ENCODE peak calls at places on chromosome 10, in seven cellular contexts. One of them, this sample, is unnamed.

GRCh38 chr10:91935886-91936285 is 12.3 kb downstream of the BTAF1 start:
- DNase-seq in WERI-Rb-1: no peak
- DNase-seq in hepatocyte: no peak
- DNase-seq in GM20000: no peak
- DNase-seq in nephron progenitor cell: no peak
- DNase-seq in adrenal gland: no peak
- DNase-seq in progenitor cell of endocrine pancreas: no peak
- DNase-seq in this sample: no peak

GRCh38 chr10:79243211-79244067 is 103.8 kb upstream of the PPIF start:
- DNase-seq in progenitor cell of endocrine pancreas: peak; percentile 61
- DNase-seq in adrenal gland: peak; percentile 83
- DNase-seq in GM20000: peak; percentile 87
- DNase-seq in WERI-Rb-1: peak; percentile 68
- DNase-seq in hepatocyte: peak; percentile 46
- DNase-seq in nephron progenitor cell: peak; percentile 79
- DNase-seq in this sample: peak; percentile 88

GRCh38 chr10:98636921-98637329 is 190.2 kb upstream of the HPS1 start:
- DNase-seq in GM20000: no peak
- DNase-seq in WERI-Rb-1: no peak
- DNase-seq in nephron progenitor cell: no peak
- DNase-seq in adrenal gland: no peak
- DNase-seq in progenitor cell of endocrine pancreas: no peak
- DNase-seq in hepatocyte: no peak
- DNase-seq in this sample: no peak

GRCh38 chr10:101073631-101074030 is 11.8 kb downstream of the KAZALD1 start:
- DNase-seq in WERI-Rb-1: no peak
- DNase-seq in adrenal gland: no peak
- DNase-seq in nephron progenitor cell: no peak
- DNase-seq in GM20000: no peak
- DNase-seq in progenitor cell of endocrine pancreas: no peak
- DNase-seq in hepatocyte: no peak
- DNase-seq in this sample: no peak

GRCh38 chr10:119541459-119542356 is 811 bp downstream of the RGS10 start:
- DNase-seq in hepatocyte: no peak
- DNase-seq in adrenal gland: no peak
- DNase-seq in WERI-Rb-1: no peak
- DNase-seq in nephron progenitor cell: no peak
- DNase-seq in GM20000: peak; percentile 58
- DNase-seq in progenitor cell of endocrine pancreas: no peak
- DNase-seq in this sample: no peak

GRCh38 chr10:121324678-121325213 is 273.5 kb downstream of the FGFR2 start:
- DNase-seq in nephron progenitor cell: no peak
- DNase-seq in progenitor cell of endocrine pancreas: no peak
- DNase-seq in WERI-Rb-1: no peak
- DNase-seq in adrenal gland: no peak
- DNase-seq in hepatocyte: peak; percentile 68
- DNase-seq in GM20000: no peak
- DNase-seq in this sample: no peak

GRCh38 chr10:119498889-119499864 is 43.3 kb downstream of the RGS10 start:
- DNase-seq in nephron progenitor cell: no peak
- DNase-seq in GM20000: no peak
- DNase-seq in WERI-Rb-1: no peak
- DNase-seq in hepatocyte: no peak
- DNase-seq in adrenal gland: no peak
- DNase-seq in progenitor cell of endocrine pancreas: no peak
- DNase-seq in this sample: no peak

GRCh38 chr10:56370217-56371113 is 9.4 kb upstream of the ZWINT start:
- DNase-seq in WERI-Rb-1: no peak
- DNase-seq in hepatocyte: peak; percentile 5
- DNase-seq in progenitor cell of endocrine pancreas: no peak
- DNase-seq in adrenal gland: no peak
- DNase-seq in nephron progenitor cell: no peak
- DNase-seq in GM20000: no peak
- DNase-seq in this sample: no peak

GRCh38 chr10:8074881-8075280 is 20.4 kb downstream of the GATA3 start:
- DNase-seq in progenitor cell of endocrine pancreas: no peak
- DNase-seq in nephron progenitor cell: no peak
- DNase-seq in hepatocyte: no peak
- DNase-seq in WERI-Rb-1: no peak
- DNase-seq in adrenal gland: no peak
- DNase-seq in GM20000: no peak
- DNase-seq in this sample: no peak

GRCh38 chr10:91707236-91707635 is 74.4 kb upstream of the PPP1R3C start:
- DNase-seq in GM20000: no peak
- DNase-seq in progenitor cell of endocrine pancreas: no peak
- DNase-seq in hepatocyte: no peak
- DNase-seq in adrenal gland: no peak
- DNase-seq in nephron progenitor cell: no peak
- DNase-seq in WERI-Rb-1: no peak
- DNase-seq in this sample: no peak

GRCh38 chr10:59465089-59465488 is 102.7 kb upstream of the FAM13C start:
- DNase-seq in adrenal gland: peak; percentile 62
- DNase-seq in WERI-Rb-1: peak; percentile 13
- DNase-seq in hepatocyte: peak; percentile 11
- DNase-seq in GM20000: no peak
- DNase-seq in nephron progenitor cell: no peak
- DNase-seq in progenitor cell of endocrine pancreas: no peak
- DNase-seq in this sample: no peak

GRCh38 chr10:62046522-62047239 is 145.2 kb downstream of the ARID5B start:
- DNase-seq in hepatocyte: peak; percentile 63
- DNase-seq in progenitor cell of endocrine pancreas: no peak
- DNase-seq in WERI-Rb-1: no peak
- DNase-seq in adrenal gland: no peak
- DNase-seq in GM20000: no peak
- DNase-seq in nephron progenitor cell: peak; percentile 33
- DNase-seq in this sample: no peak

GRCh38 chr10:73956476-73957338 is 41.2 kb upstream of the VCL start:
- DNase-seq in hepatocyte: no peak
- DNase-seq in adrenal gland: peak; percentile 50
- DNase-seq in nephron progenitor cell: no peak
- DNase-seq in progenitor cell of endocrine pancreas: no peak
- DNase-seq in WERI-Rb-1: no peak
- DNase-seq in GM20000: peak; percentile 77
- DNase-seq in this sample: no peak

GRCh38 chr10:121460733-121461132 is 137.5 kb downstream of the FGFR2 start:
- DNase-seq in progenitor cell of endocrine pancreas: no peak
- DNase-seq in GM20000: no peak
- DNase-seq in nephron progenitor cell: no peak
- DNase-seq in hepatocyte: no peak
- DNase-seq in adrenal gland: no peak
- DNase-seq in WERI-Rb-1: no peak
- DNase-seq in this sample: no peak

GRCh38 chr10:81520688-81521087 is 354.3 kb upstream of the NRG3 start:
- DNase-seq in adrenal gland: no peak
- DNase-seq in GM20000: no peak
- DNase-seq in hepatocyte: no peak
- DNase-seq in nephron progenitor cell: no peak
- DNase-seq in WERI-Rb-1: no peak
- DNase-seq in progenitor cell of endocrine pancreas: no peak
- DNase-seq in this sample: no peak

DNA sequence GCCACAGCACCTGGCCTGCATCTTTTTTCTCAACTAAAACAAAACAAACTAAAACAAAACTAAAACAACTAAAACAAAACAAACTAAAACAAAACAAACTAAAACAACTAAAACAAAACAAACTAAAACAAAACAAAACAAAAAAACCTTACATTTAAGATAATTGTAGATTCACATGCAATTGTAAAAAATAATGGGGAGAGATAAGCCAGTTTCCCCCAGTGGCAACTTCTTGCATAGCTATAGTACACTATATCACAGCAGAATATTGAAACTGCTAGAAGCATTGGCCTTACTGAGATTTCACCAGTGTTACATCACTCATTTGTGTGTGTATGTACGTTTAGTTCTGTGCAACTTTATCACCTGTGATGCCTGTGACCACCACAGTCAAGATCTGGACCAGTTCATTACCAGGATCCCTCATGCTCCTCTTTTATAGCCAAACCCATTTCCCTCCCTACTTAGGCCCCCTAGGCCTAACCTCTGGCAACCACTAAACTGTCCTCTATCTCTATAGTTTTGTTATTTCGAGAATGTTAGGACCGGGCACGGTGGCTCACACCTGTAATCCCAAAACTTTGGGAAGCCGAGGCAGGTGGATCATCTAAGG is 9.3 kb downstream of the FXYD4 start:
- DNase-seq in progenitor cell of endocrine pancreas: no peak
- DNase-seq in adrenal gland: no peak
- DNase-seq in GM20000: no peak
- DNase-seq in nephron progenitor cell: no peak
- DNase-seq in WERI-Rb-1: no peak
- DNase-seq in hepatocyte: no peak
- DNase-seq in this sample: no peak
- TF ChIP-seq CTCF in progenitor cell of endocrine pancreas: no peak
- TF ChIP-seq CTCF in adrenal gland: no peak
- TF ChIP-seq CTCF in GM20000: no peak
- TF ChIP-seq CTCF in nephron progenitor cell: no peak
- TF ChIP-seq CTCF in WERI-Rb-1: no peak
- TF ChIP-seq CTCF in hepatocyte: no peak
- TF ChIP-seq CTCF in this sample: no peak

DNA sequence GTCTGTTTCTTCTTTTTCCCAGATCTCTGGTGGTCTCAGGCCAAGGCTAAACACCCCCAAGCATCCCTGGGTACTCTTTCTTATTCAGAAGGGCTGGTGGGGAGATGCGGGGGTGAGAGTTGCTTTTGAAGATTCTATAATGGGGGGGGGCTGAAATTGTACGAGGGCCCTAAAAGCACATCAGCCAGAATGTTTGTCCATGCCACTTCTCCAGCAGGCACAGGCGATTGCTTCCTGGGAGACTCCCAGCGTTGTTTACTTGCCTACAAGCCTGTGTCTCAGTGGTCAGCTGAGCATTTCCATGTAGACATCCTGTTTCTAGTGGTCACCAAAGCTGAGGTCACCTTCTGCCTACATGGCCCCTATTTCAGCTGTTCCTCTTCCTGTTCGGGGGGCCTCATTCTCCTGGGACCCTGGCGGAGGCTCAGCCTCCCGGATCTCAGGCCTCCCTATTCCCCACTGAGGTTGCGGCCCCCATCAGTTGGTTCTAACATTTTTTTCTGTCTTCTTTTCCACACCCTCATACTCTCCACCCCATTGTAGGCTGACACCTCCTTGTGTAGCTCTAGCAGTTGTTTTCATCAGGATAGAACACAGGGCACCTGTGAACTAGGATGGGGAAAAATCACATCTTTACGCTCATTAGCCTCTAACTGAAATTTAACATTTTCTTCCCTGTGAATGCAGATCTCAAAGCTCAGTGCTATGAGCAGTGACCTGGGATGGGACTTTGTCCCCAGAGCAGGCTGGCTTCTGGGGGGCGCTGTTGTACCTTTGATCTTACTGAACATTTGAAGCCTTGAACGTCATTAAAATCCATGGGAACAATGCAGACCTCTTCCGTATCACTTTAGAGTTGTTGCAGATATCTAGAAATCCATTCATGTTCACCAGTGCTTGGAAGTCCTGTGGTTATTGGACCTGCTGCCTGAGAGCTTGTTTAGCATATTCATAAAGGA is 286.5 kb downstream of the GLRX3 start:
- DNase-seq in nephron progenitor cell: no peak
- DNase-seq in progenitor cell of endocrine pancreas: no peak
- DNase-seq in adrenal gland: no peak
- DNase-seq in WERI-Rb-1: peak; percentile 56
- DNase-seq in hepatocyte: no peak
- DNase-seq in GM20000: no peak
- DNase-seq in this sample: no peak
- TF ChIP-seq CTCF in nephron progenitor cell: no peak
- TF ChIP-seq CTCF in progenitor cell of endocrine pancreas: peak; percentile 8
- TF ChIP-seq CTCF in adrenal gland: no peak
- TF ChIP-seq CTCF in WERI-Rb-1: peak; percentile 63
- TF ChIP-seq CTCF in hepatocyte: no peak
- TF ChIP-seq CTCF in GM20000: no peak
- TF ChIP-seq CTCF in this sample: no peak

GRCh38 chr10:27252267-27253000 is 11.8 kb upstream of the ACBD5 start:
- DNase-seq in hepatocyte: peak; percentile 78
- DNase-seq in GM20000: peak; percentile 91
- DNase-seq in adrenal gland: peak; percentile 83
- DNase-seq in progenitor cell of endocrine pancreas: peak; percentile 76
- DNase-seq in WERI-Rb-1: no peak
- DNase-seq in nephron progenitor cell: peak; percentile 41
- DNase-seq in this sample: peak; percentile 75
- TF ChIP-seq CTCF in hepatocyte: peak; percentile 67
- TF ChIP-seq CTCF in GM20000: peak; percentile 31
- TF ChIP-seq CTCF in adrenal gland: peak; percentile 52
- TF ChIP-seq CTCF in progenitor cell of endocrine pancreas: peak; percentile 87
- TF ChIP-seq CTCF in WERI-Rb-1: no peak
- TF ChIP-seq CTCF in nephron progenitor cell: peak; percentile 17
- TF ChIP-seq CTCF in this sample: peak; percentile 88

DNA sequence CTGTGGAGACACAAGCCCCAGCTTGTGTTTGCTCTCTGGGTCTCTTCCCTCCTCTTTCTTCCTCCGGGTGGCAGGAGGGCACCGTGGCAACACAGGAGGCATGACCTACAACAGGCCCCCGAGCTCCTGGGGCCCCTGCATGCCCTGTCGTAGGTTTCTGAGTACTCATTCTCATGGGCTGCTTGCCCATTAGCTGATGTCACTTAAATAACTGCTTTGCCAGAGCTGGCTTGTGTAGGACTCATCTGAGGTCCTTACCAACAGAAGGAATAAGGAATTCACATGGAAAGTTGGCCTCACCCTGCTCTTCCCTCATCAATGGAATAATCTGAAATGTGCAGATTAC is 298.0 kb upstream of the PRKCQ start:
- DNase-seq in hepatocyte: no peak
- DNase-seq in nephron progenitor cell: no peak
- DNase-seq in GM20000: no peak
- DNase-seq in adrenal gland: no peak
- DNase-seq in WERI-Rb-1: no peak
- DNase-seq in progenitor cell of endocrine pancreas: no peak
- DNase-seq in this sample: no peak
- TF ChIP-seq CTCF in hepatocyte: no peak
- TF ChIP-seq CTCF in nephron progenitor cell: no peak
- TF ChIP-seq CTCF in GM20000: no peak
- TF ChIP-seq CTCF in adrenal gland: no peak
- TF ChIP-seq CTCF in WERI-Rb-1: no peak
- TF ChIP-seq CTCF in progenitor cell of endocrine pancreas: no peak
- TF ChIP-seq CTCF in this sample: no peak

GRCh38 chr10:115328331-115328730 is 235.2 kb downstream of the ATRNL1 start:
- DNase-seq in adrenal gland: no peak
- DNase-seq in hepatocyte: no peak
- DNase-seq in GM20000: no peak
- DNase-seq in WERI-Rb-1: no peak
- DNase-seq in nephron progenitor cell: no peak
- DNase-seq in progenitor cell of endocrine pancreas: no peak
- DNase-seq in this sample: no peak
- TF ChIP-seq CTCF in adrenal gland: no peak
- TF ChIP-seq CTCF in hepatocyte: no peak
- TF ChIP-seq CTCF in GM20000: no peak
- TF ChIP-seq CTCF in WERI-Rb-1: no peak
- TF ChIP-seq CTCF in nephron progenitor cell: no peak
- TF ChIP-seq CTCF in progenitor cell of endocrine pancreas: no peak
- TF ChIP-seq CTCF in this sample: no peak

GRCh38 chr10:104139221-104139620 is 17.2 kb downstream of the SFR1 start:
- DNase-seq in GM20000: no peak
- DNase-seq in nephron progenitor cell: no peak
- DNase-seq in adrenal gland: no peak
- DNase-seq in progenitor cell of endocrine pancreas: no peak
- DNase-seq in hepatocyte: no peak
- DNase-seq in WERI-Rb-1: no peak
- DNase-seq in this sample: no peak
- TF ChIP-seq CTCF in GM20000: no peak
- TF ChIP-seq CTCF in nephron progenitor cell: no peak
- TF ChIP-seq CTCF in adrenal gland: no peak
- TF ChIP-seq CTCF in progenitor cell of endocrine pancreas: peak; percentile 33
- TF ChIP-seq CTCF in hepatocyte: peak; percentile 25
- TF ChIP-seq CTCF in WERI-Rb-1: peak; percentile 34
- TF ChIP-seq CTCF in this sample: no peak

GRCh38 chr10:77082601-77083252 is 554.9 kb downstream of the KCNMA1 start:
- DNase-seq in WERI-Rb-1: no peak
- DNase-seq in GM20000: no peak
- DNase-seq in adrenal gland: no peak
- DNase-seq in progenitor cell of endocrine pancreas: peak; percentile 23
- DNase-seq in hepatocyte: no peak
- DNase-seq in nephron progenitor cell: no peak
- DNase-seq in this sample: no peak
- TF ChIP-seq CTCF in WERI-Rb-1: no peak
- TF ChIP-seq CTCF in GM20000: no peak
- TF ChIP-seq CTCF in adrenal gland: no peak
- TF ChIP-seq CTCF in progenitor cell of endocrine pancreas: peak; percentile 68
- TF ChIP-seq CTCF in hepatocyte: peak; percentile 36
- TF ChIP-seq CTCF in nephron progenitor cell: peak; percentile 40
- TF ChIP-seq CTCF in this sample: peak; percentile 41

This sample was measured in glutamatergic neuron.